ENCODE peak calls at places on chromosome 22, in four cellular contexts. M is K562, V is breast epithelium, N is sigmoid colon. B is an unnamed sample.

GRCh38 chr22:23384899-23385298 is 195.2 kb downstream of the IGLL1 start:
- DNase-seq in M (no peak), V (no peak), N (no peak), B (no peak)

GRCh38 chr22:41022470-41023298 is 69.7 kb upstream of the EP300 start:
- DNase-seq in M (peak; percentile 80), V (peak; percentile 85), N (peak; percentile 98), B (peak; percentile 96)

GRCh38 chr22:41417622-41418390 is 28.8 kb downstream of the TOB2 start:
- DNase-seq in M (no peak), V (peak; percentile 96), N (peak; percentile 99), B (no peak)

GRCh38 chr22:22474733-22475132 is 33.8 kb downstream of the ZNF280B start:
- DNase-seq in M (no peak), V (no peak), N (no peak), B (peak; percentile 20)

GRCh38 chr22:34038801-34039200 is 118.5 kb upstream of the LARGE1 start:
- DNase-seq in M (no peak), V (no peak), N (no peak), B (no peak)

GRCh38 chr22:43126506-43127165 is 16.1 kb downstream of the BIK start:
- DNase-seq in M (peak; percentile 21), V (no peak), N (no peak), B (no peak)

GRCh38 chr22:17773606-17774205 is 563 bp downstream of the BID start:
- DNase-seq in M (peak; percentile 72), V (no peak), N (peak; percentile 68), B (peak; percentile 83)

GRCh38 chr22:27987557-27987956 is 68.5 kb upstream of the PITPNB start:
- DNase-seq in M (no peak), V (no peak), N (peak; percentile 42), B (no peak)

GRCh38 chr22:42145175-42145574 is 14.6 kb upstream of the CYP2D6 start:
- DNase-seq in M (no peak), V (no peak), N (no peak), B (no peak)

GRCh38 chr22:49088801-49089791 is 738.6 kb downstream of the BRD1 start:
- DNase-seq in M (no peak), V (no peak), N (peak; percentile 55), B (no peak)

GRCh38 chr22:49086606-49087157 is 741.0 kb downstream of the BRD1 start:
- DNase-seq in M (no peak), V (no peak), N (peak; percentile 54), B (no peak)

GRCh38 chr22:43160497-43161126 is 9.3 kb downstream of the TSPO start:
- DNase-seq in M (no peak), V (no peak), N (no peak), B (no peak)

GRCh38 chr22:44196731-44197131 is 16.0 kb downstream of the PARVG start:
- DNase-seq in M (no peak), V (no peak), N (peak; percentile 50), B (no peak)

GRCh38 chr22:42842658-42843370 is 14.3 kb downstream of the ARFGAP3 start:
- DNase-seq in M (no peak), V (no peak), N (no peak), B (no peak)

GRCh38 chr22:29136715-29137700 is 64.2 kb downstream of the KREMEN1 start:
- DNase-seq in M (no peak), V (no peak), N (no peak), B (no peak)

DNA sequence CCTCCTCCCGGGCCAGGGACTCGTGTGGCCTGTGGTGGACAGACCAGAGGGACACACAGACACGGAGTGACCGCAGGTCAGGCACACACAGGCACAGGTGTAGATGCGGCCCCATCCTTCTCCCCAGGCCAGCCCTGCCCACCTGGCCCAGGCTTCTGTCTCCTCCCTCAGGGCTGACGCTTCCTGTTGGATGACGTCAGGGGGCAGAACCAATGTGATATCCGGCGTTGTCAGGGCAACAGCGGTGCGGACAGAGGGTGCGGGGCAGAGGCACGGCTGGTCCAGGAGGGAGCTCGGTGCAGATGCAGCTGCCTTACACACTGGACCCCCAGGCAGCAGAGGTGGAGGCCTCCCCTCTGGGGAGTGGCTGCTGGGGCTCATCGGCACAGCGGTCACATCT is 2.9 kb upstream of the TUBGCP6 start:
- DNase-seq in M (peak; percentile 80), V (no peak), N (no peak), B (peak; percentile 87)
- TF ChIP-seq POLR2AphosphoS5 in M (no peak), V (no peak), N (no peak), B (peak; percentile 40)

GRCh38 chr22:46090051-46090591 is 60.2 kb upstream of the PPARA start:
- DNase-seq in M (no peak), V (no peak), N (peak; percentile 88), B (no peak)
- TF ChIP-seq POLR2AphosphoS5 in M (no peak), V (no peak), N (peak; percentile 32), B (no peak)

DNA sequence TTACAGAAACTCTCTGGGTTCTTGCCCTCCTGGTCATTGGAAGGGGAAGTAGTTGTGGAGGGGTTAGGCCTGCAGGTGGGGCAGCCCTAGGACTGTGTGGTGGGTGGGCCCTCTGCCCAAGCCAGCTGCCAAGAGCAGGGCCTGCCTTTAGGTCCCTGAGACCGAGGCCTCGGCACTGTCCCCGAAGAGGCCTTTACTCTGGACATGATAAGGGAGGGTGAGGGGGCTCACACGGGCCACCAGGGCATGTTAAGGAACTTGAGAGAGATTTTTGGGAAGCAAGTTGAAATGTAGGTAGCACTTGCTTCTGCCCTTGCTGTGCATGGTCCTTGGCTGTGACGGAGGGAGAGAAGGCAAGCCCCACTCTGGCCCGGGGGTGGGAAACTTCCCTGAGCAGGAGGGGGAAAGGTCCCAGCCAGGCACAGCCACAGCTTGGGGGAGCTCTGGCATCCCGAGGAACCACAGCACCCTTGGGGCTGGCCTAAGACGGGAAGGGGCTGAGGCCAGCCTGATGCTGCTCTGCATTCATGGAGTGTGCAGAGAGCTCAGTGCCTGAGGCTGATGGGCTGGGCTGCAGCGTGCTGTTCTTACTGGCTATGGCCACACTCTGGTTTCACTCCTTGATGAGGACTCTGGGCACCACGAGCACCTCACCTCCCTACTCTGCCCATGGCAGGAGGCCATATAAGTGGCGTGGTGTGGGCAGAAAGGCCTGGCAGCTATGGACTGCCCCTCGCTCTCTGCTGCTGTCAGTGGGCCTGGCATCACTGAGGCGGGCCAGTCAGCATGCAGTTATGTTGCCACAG is 7.8 kb upstream of the RANBP1 start:
- DNase-seq in M (no peak), V (no peak), N (no peak), B (no peak)
- TF ChIP-seq POLR2AphosphoS5 in M (no peak), V (no peak), N (no peak), B (no peak)

DNA sequence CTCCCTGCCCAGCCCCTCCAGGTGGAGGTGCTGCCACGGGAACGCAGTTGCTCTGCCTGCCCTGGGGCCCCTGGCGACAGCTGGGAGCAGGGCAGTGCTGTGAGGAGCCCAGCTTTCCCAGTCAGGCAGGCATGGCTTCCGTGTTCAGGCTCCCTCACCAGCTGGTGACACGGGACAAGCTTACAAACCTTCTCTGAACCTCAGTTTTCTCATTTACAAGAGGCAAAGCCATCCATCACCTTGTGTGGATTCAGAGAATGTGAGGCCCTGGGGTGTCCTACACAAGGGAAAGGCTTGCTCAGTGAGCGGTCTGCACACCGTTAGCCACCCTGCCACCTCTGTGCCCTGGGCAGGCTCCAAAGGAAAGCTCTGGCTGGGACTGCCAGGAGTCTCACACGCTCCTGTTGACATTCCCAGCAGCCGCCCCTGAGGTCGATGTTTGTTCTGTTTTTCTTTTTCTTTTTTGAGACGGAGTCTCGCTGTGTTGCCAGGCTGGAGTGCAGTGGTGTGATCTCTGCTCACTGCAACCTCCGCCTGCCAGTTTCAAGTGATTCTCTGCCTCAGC is 23.5 kb downstream of the SUN2 start:
- DNase-seq in M (no peak), V (no peak), N (no peak), B (no peak)
- TF ChIP-seq POLR2AphosphoS5 in M (no peak), V (peak; percentile 38), N (peak; percentile 19), B (no peak)

DNA sequence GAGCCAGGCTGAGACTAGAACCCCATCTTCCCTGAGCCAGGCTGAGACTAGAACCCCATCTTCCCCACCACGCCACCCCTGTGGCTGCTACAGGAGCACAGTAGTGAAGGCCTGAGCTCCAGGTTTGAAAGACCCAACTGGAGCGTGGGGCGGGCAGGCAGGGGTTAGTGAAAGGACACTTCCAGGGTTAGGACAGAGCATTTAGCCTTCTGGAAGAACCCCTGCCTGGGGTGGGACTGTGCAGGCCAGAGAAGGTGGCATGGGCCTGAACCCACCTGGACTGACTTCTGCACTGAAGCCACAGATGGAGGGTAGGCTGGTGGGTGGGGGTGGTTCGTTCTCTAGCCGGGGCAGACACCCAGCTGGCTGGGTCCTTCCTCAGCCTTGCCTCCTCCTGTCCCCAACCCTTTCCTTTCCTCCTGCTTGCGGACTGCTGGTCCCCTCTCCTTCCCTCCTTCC is 24.1 kb downstream of the SUN2 start:
- DNase-seq in M (no peak), V (no peak), N (no peak), B (no peak)
- TF ChIP-seq POLR2AphosphoS5 in M (no peak), V (no peak), N (no peak), B (no peak)

GRCh38 chr22:36384766-36385400 is 2.9 kb downstream of the MYH9 start:
- DNase-seq in M (no peak), V (no peak), N (no peak), B (peak; percentile 75)
- TF ChIP-seq POLR2AphosphoS5 in M (no peak), V (peak; percentile 50), N (peak; percentile 76), B (no peak)

DNA sequence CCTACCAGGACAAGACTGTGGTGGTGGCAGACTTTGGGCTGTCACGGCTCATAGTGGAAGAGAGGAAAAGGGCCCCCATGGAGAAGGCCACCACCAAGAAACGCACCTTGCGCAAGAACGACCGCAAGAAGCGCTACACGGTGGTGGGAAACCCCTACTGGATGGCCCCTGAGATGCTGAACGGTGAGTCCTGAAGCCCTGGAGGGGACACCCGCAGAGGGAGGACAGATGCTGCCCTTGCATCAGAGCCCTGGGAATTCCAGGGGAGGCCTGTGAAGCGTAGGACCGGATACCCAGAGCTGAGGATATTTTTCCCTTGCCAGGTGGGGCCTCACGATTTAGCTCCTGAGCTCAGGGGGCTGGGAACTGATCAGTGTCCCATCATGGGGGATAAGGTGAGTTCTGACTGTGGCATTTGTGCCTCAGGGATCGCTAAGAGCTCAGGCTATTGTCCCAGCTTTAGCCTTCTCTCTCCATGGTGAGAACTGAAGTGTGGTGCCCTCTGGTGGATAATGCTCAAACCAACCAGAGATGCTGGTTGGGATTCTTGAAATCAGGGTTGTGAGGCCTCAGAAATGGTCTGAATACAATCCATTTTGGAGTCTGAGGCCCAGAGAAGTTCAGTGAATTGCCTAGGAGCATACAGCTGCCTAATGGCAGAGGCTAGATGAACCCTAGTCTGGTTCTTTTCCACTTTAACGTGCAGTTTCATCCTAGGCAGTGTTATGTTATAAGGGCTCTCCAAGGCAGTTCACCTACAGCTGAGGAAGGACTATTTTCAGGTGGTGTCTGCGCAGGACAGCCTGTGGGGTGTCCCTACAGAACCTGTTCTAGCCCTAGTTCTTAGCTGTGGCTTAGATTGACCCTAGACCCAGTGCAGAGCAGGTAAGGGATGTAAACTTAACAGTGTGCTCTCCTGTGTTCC is 19.5 kb downstream of the PIK3IP1 start:
- DNase-seq in M (peak; percentile 59), V (no peak), N (peak; percentile 74), B (peak; percentile 91)
- TF ChIP-seq POLR2AphosphoS5 in M (no peak), V (no peak), N (no peak), B (no peak)

DNA sequence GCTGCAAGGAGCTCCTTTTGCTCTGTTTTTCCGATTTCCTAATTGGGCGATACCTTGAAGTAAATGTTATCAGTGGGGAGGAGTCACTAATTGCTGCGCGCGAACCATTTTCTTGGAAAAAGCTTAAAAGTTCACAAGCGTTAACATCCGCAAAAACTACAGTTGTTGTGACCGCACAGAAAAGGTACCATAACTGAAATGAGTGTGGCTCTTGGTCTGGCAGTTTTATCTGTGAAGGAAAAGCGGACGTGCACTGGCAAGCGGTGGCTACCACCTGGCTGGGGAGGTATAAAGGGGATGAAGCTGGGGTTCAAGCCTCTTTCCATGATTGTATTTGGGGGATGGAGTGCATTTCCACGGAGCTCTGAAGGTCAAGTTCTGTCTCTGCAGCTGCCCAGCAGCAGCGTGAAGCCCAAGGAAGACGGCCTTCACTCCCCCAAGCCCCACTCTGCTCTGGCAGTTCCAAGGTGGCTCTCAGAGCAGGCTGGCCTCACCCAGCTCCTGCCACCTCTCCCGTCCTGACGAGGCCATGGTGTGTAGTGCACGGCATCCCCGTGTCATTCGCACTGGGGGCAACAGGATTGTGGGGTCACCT is 27.5 kb downstream of the MOV10L1 start:
- DNase-seq in M (peak; percentile 74), V (no peak), N (no peak), B (no peak)
- TF ChIP-seq POLR2AphosphoS5 in M (peak; percentile 90), V (no peak), N (no peak), B (no peak)

B was measured in GM23338.